ENCODE peak calls at places on chromosomes 11 and 22, in four cellular contexts. L, I, D and J are unnamed samples.

GRCh38 chr11:111329306-111330204 is 31.2 kb downstream of the POU2AF3 start:
- DNase-seq in D (no peak), I (no peak), L (no peak), J (no peak)

GRCh38 chr11:102981324-102981910 is 25.9 kb upstream of the MMP13 start:
- DNase-seq in L (no peak), D (no peak), I (no peak), J (no peak)

GRCh38 chr11:32072872-32073661 is 17.8 kb upstream of the RCN1 start:
- DNase-seq in L (no peak), I (no peak), D (no peak), J (peak)

GRCh38 chr11:75718406-75719088 is 909 bp downstream of the MOGAT2 start:
- DNase-seq in D (no peak), I (no peak), L (peak), J (no peak)

GRCh38 chr11:114072978-114073377 is 13.5 kb downstream of the ZBTB16 start:
- DNase-seq in I (no peak), L (no peak), D (no peak), J (no peak)

GRCh38 chr11:128365044-128365443 is 222.3 kb downstream of the ETS1 start:
- DNase-seq in D (no peak), I (no peak), L (peak), J (no peak)

GRCh38 chr11:93330446-93330984 is at the start of gene DEUP1:
- DNase-seq in I (peak), L (no peak), D (no peak), J (peak)

GRCh38 chr11:2186669-2187266 is 15.2 kb upstream of the TH start:
- DNase-seq in L (peak), I (no peak), D (no peak), J (peak)

GRCh38 chr11:58497951-58498350 is 10.0 kb downstream of the OR5B21 start:
- DNase-seq in D (no peak), I (no peak), L (no peak), J (no peak)

GRCh38 chr11:64582885-64583284 is 8.1 kb upstream of the SLC22A12 start:
- DNase-seq in L (no peak), D (no peak), I (no peak), J (no peak)

GRCh38 chr11:79244175-79244804 is 196.5 kb downstream of the TENM4 start:
- DNase-seq in D (no peak), I (no peak), L (no peak), J (no peak)

GRCh38 chr11:78688460-78688859 is 113.8 kb upstream of the NARS2 start:
- DNase-seq in D (no peak), I (no peak), L (no peak), J (no peak)

GRCh38 chr11:128394436-128395089 is 192.8 kb downstream of the ETS1 start:
- DNase-seq in D (no peak), I (no peak), L (no peak), J (peak)

GRCh38 chr22:17239156-17239701 is 20.0 kb upstream of the ADA2 start:
- DNase-seq in D (no peak), I (no peak), L (no peak), J (no peak)

GRCh38 chr11:16979708-16980622 is 34.2 kb downstream of the PLEKHA7 start:
- DNase-seq in L (no peak), I (no peak), D (no peak), J (no peak)

GRCh38 chr22:24807284-24807950 is 1.4 kb downstream of the SGSM1 start:
- DNase-seq in D (no peak), I (no peak), L (no peak), J (peak)

GRCh38 chr11:75334976-75335375 is 16.5 kb downstream of the ARRB1 start:
- DNase-seq in I (peak), L (no peak), D (no peak), J (no peak)

GRCh38 chr11:45341379-45341778 is 55.2 kb upstream of the SYT13 start:
- DNase-seq in L (no peak), D (no peak), I (no peak), J (no peak)

GRCh38 chr22:19765477-19766234 is 5.1 kb downstream of the TBX1 start:
- DNase-seq in L (no peak), D (no peak), I (peak), J (no peak)

GRCh38 chr22:18152519-18152918 is 2.5 kb downstream of the USP18 start:
- DNase-seq in I (no peak), L (no peak), D (peak), J (no peak)

GRCh38 chr11:3218483-3219280 is at the start of gene MRGPRG:
- DNase-seq in I (no peak), D (no peak), L (no peak), J (peak)

GRCh38 chr11:124937336-124937935 is 1.6 kb upstream of the HEPACAM start:
- DNase-seq in I (no peak), D (no peak), L (peak), J (no peak)

GRCh38 chr11:22792497-22792896 is 37.1 kb downstream of the SVIP start:
- DNase-seq in I (peak), D (no peak), L (peak), J (no peak)

GRCh38 chr22:24731786-24732185 is 42.7 kb downstream of the PIWIL3 start:
- DNase-seq in L (no peak), D (no peak), I (no peak), J (no peak)

GRCh38 chr11:89177691-89178231 is at the start of gene TYR:
- DNase-seq in L (no peak), I (no peak), D (no peak), J (no peak)

GRCh38 chr22:43272869-43273318 is 70.3 kb downstream of the SCUBE1 start:
- DNase-seq in I (no peak), L (no peak), D (no peak), J (no peak)

GRCh38 chr22:26893034-26893710 is 235.8 kb downstream of the MIAT start:
- DNase-seq in D (no peak), I (no peak), L (no peak), J (no peak)

GRCh38 chr11:59102259-59102765 is 4.7 kb upstream of the FAM111B start:
- DNase-seq in L (no peak), I (peak), D (peak), J (no peak)

GRCh38 chr22:46881373-46882118 is 119.1 kb downstream of the TBC1D22A start:
- DNase-seq in D (no peak), L (no peak), I (no peak), J (no peak)

GRCh38 chr11:115197433-115197832 is 306.8 kb downstream of the CADM1 start:
- DNase-seq in I (no peak), L (no peak), D (no peak), J (no peak)

GRCh38 chr11:70535191-70535971 is 137.1 kb downstream of the CTTN start:
- DNase-seq in I (no peak), L (no peak), D (no peak), J (no peak)

GRCh38 chr11:118938491-118939411 is 13.0 kb upstream of the BCL9L start:
- DNase-seq in L (peak), D (no peak), I (no peak), J (no peak)

GRCh38 chr11:69060806-69061712 is 12.3 kb downstream of the TPCN2 start:
- DNase-seq in L (no peak), I (no peak), D (no peak), J (no peak)

GRCh38 chr22:48889209-48889830 is 938.4 kb downstream of the BRD1 start:
- DNase-seq in L (no peak), I (no peak), D (no peak), J (no peak)

GRCh38 chr11:18105086-18105801 is 638 bp downstream of the SAAL1 start:
- DNase-seq in I (no peak), D (no peak), L (no peak), J (no peak)

GRCh38 chr11:18106688-18107087 is 806 bp upstream of the SAAL1 start:
- DNase-seq in D (no peak), I (no peak), L (no peak), J (no peak)

GRCh38 chr11:18105802-18106574 is at the start of gene SAAL1:
- DNase-seq in D (peak), I (peak), L (peak), J (peak)

DNA sequence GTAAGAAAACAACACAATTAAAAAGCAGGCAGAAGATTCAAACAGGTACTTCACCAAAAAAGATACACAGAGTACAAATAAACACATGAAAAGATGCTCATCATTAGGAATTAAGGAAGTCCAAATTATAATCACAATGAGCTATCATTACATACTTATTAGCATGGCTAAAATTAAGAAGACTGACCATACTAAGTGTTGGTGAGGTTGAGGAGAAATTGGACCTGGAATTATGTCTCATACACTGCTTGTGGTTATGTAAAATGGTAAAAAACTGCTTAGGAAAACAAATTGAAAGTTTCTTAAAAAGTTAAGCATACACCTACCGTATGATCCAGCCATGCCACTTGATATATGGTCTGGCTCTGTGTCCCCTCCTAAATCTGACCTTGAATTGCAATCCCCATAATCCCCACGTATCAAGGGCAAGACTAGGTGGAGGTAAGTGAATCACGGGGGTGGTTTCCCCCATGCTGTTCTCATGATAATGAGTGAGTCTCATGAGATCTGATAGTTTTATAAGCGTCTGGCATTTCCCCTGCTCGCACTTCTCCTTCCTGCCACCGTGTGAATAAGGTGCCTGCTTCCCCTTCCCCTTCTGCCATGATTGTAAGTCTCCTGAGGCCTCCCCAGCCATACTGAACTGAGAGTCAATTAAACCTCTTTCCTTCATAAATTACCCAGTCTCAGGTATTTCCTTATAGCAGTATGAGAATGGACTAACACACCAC is 4.8 kb downstream of the SAAL1 start:
- DNase-seq in L (no peak), I (no peak), D (no peak), J (no peak)
- TF ChIP-seq MXI1 in L (no peak), I (no peak), D (no peak), J (no peak)

GRCh38 chr11:26365284-26365683 is 33.4 kb downstream of the ANO3 start:
- DNase-seq in L (no peak), I (no peak), D (no peak), J (no peak)
- H3K9ac ChIP-seq in L (no peak), I (no peak), D (no peak), J (no peak)

GRCh38 chr22:23693979-23694680 is 3.3 kb downstream of the RGL4 start:
- DNase-seq in D (no peak), L (no peak), I (no peak), J (no peak)
- TF ChIP-seq JUND in D (no peak), L (no peak), I (no peak), J (no peak)

GRCh38 chr11:135027461-135027860 is 615.4 kb upstream of the B3GAT1 start:
- DNase-seq in L (peak), D (no peak), I (peak), J (no peak)
- TF ChIP-seq MXI1 in L (no peak), D (no peak), I (no peak), J (no peak)

GRCh38 chr11:133920109-133920990 is 36.4 kb downstream of the IGSF9B start:
- DNase-seq in L (no peak), I (no peak), D (no peak), J (no peak)
- H3K9ac ChIP-seq in L (no peak), I (no peak), D (no peak), J (no peak)

GRCh38 chr11:74330065-74330858 is 18.8 kb upstream of the P4HA3 start:
- DNase-seq in I (no peak), L (no peak), D (no peak), J (no peak)
- TF ChIP-seq JUND in I (no peak), L (no peak), D (no peak), J (peak)

DNA sequence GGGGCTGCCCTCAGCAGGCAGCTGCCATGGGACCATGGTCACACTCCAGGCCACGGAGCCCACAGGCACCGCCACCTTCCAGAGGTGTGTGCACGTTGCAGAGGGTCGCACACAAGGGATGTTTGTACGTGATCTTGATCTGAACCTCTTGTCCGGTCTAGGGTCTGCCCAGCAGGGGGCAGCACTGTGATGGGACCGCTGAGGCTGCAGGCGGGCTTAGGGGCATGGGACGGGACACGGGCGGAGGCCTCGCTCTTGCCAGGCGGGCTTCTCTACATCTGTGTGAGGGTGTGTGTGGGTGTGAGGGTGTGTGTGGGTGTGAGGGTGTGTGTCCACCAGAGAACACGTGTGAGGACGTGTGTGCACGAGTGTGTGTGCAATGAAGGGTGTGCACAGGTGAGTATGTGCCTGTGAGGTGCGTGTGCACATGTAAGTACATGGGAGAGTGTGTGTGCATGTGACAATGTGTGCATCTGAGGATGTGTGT is 52.4 kb downstream of the CACNA1I start:
- DNase-seq in D (no peak), I (peak), L (peak), J (peak)
- TF ChIP-seq MXI1 in D (no peak), I (no peak), L (no peak), J (no peak)

GRCh38 chr11:35661539-35661938 is 1.0 kb upstream of the TRIM44 start:
- DNase-seq in D (no peak), I (no peak), L (no peak), J (no peak)
- H3K9ac ChIP-seq in D (peak), I (no peak), L (peak), J (no peak)